ENCODE peak calls at places on chromosomes 11 and 22, in seven cellular contexts. One of them, this sample, is unnamed.
A peak's percentile ranks its signal among the peaks of the same experiment; 100 is the strongest.

GRCh38 chr11:71395774-71396173 is 52.4 kb downstream of the DHCR7 start:
- DNase-seq in B cell: no peak
- DNase-seq in left ventricle myocardium superior: no peak
- DNase-seq in endothelial cell: no peak
- DNase-seq in fibroblast of lung: no peak
- DNase-seq in epithelial cell of esophagus: no peak
- DNase-seq in fibroblast of gingiva: no peak
- DNase-seq in this sample: no peak

GRCh38 chr22:50002791-50003190 is 9.8 kb downstream of the IL17REL start:
- DNase-seq in left ventricle myocardium superior: no peak
- DNase-seq in fibroblast of lung: no peak
- DNase-seq in B cell: no peak
- DNase-seq in epithelial cell of esophagus: no peak
- DNase-seq in endothelial cell: no peak
- DNase-seq in fibroblast of gingiva: no peak
- DNase-seq in this sample: no peak

GRCh38 chr11:91093141-91093540 is 870.3 kb upstream of the CHORDC1 start:
- DNase-seq in endothelial cell: no peak
- DNase-seq in epithelial cell of esophagus: no peak
- DNase-seq in fibroblast of gingiva: no peak
- DNase-seq in B cell: no peak
- DNase-seq in left ventricle myocardium superior: no peak
- DNase-seq in fibroblast of lung: no peak
- DNase-seq in this sample: no peak

GRCh38 chr11:79047356-79047755 is 393.5 kb downstream of the TENM4 start:
- DNase-seq in epithelial cell of esophagus: no peak
- DNase-seq in fibroblast of gingiva: no peak
- DNase-seq in fibroblast of lung: no peak
- DNase-seq in endothelial cell: no peak
- DNase-seq in left ventricle myocardium superior: no peak
- DNase-seq in B cell: no peak
- DNase-seq in this sample: no peak

GRCh38 chr22:25700996-25701815 is 40.8 kb upstream of the MYO18B start:
- DNase-seq in left ventricle myocardium superior: peak; percentile 58
- DNase-seq in fibroblast of lung: peak; percentile 68
- DNase-seq in epithelial cell of esophagus: no peak
- DNase-seq in fibroblast of gingiva: peak; percentile 62
- DNase-seq in endothelial cell: no peak
- DNase-seq in B cell: no peak
- DNase-seq in this sample: no peak

GRCh38 chr11:15189646-15190365 is 75.1 kb downstream of the INSC start:
- DNase-seq in fibroblast of lung: peak; percentile 39
- DNase-seq in B cell: no peak
- DNase-seq in fibroblast of gingiva: peak; percentile 48
- DNase-seq in epithelial cell of esophagus: peak; percentile 29
- DNase-seq in endothelial cell: no peak
- DNase-seq in left ventricle myocardium superior: no peak
- DNase-seq in this sample: no peak

GRCh38 chr11:2987881-2988280 is 4.2 kb downstream of the NAP1L4 start:
- DNase-seq in fibroblast of lung: no peak
- DNase-seq in epithelial cell of esophagus: peak; percentile 31
- DNase-seq in left ventricle myocardium superior: no peak
- DNase-seq in fibroblast of gingiva: no peak
- DNase-seq in endothelial cell: no peak
- DNase-seq in B cell: no peak
- DNase-seq in this sample: no peak

GRCh38 chr11:96278039-96278897 is 64.7 kb downstream of the MAML2 start:
- DNase-seq in epithelial cell of esophagus: peak; percentile 79
- DNase-seq in endothelial cell: no peak
- DNase-seq in B cell: no peak
- DNase-seq in fibroblast of lung: peak; percentile 55
- DNase-seq in fibroblast of gingiva: peak; percentile 65
- DNase-seq in left ventricle myocardium superior: no peak
- DNase-seq in this sample: no peak

GRCh38 chr11:6900327-6900999 is 8.2 kb upstream of the OR2D2 start:
- DNase-seq in B cell: no peak
- DNase-seq in epithelial cell of esophagus: peak; percentile 21
- DNase-seq in fibroblast of gingiva: no peak
- DNase-seq in left ventricle myocardium superior: no peak
- DNase-seq in endothelial cell: no peak
- DNase-seq in fibroblast of lung: no peak
- DNase-seq in this sample: no peak

GRCh38 chr11:134578807-134579708 is 167.0 kb upstream of the B3GAT1 start:
- DNase-seq in B cell: no peak
- DNase-seq in left ventricle myocardium superior: no peak
- DNase-seq in fibroblast of lung: no peak
- DNase-seq in epithelial cell of esophagus: no peak
- DNase-seq in fibroblast of gingiva: no peak
- DNase-seq in endothelial cell: peak; percentile 34
- DNase-seq in this sample: no peak

GRCh38 chr11:67610302-67610868 is 3.6 kb downstream of the NDUFV1 start:
- DNase-seq in fibroblast of lung: no peak
- DNase-seq in epithelial cell of esophagus: no peak
- DNase-seq in B cell: no peak
- DNase-seq in endothelial cell: no peak
- DNase-seq in fibroblast of gingiva: no peak
- DNase-seq in left ventricle myocardium superior: no peak
- DNase-seq in this sample: no peak

GRCh38 chr11:2817431-2817830 is 68.1 kb downstream of the CDKN1C start:
- DNase-seq in endothelial cell: no peak
- DNase-seq in B cell: no peak
- DNase-seq in left ventricle myocardium superior: peak; percentile 2
- DNase-seq in fibroblast of lung: no peak
- DNase-seq in epithelial cell of esophagus: no peak
- DNase-seq in fibroblast of gingiva: no peak
- DNase-seq in this sample: no peak

GRCh38 chr11:64218628-64219353 is 7.2 kb downstream of the TRPT1 start:
- DNase-seq in epithelial cell of esophagus: no peak
- DNase-seq in B cell: no peak
- DNase-seq in fibroblast of lung: no peak
- DNase-seq in fibroblast of gingiva: no peak
- DNase-seq in left ventricle myocardium superior: no peak
- DNase-seq in endothelial cell: no peak
- DNase-seq in this sample: no peak

GRCh38 chr22:42803454-42803853 is 53.6 kb downstream of the ARFGAP3 start:
- DNase-seq in fibroblast of gingiva: no peak
- DNase-seq in fibroblast of lung: no peak
- DNase-seq in endothelial cell: no peak
- DNase-seq in epithelial cell of esophagus: no peak
- DNase-seq in left ventricle myocardium superior: peak; percentile 75
- DNase-seq in B cell: no peak
- DNase-seq in this sample: peak; percentile 16

GRCh38 chr22:49208768-49209252 is 618.9 kb downstream of the BRD1 start:
- DNase-seq in fibroblast of gingiva: no peak
- DNase-seq in left ventricle myocardium superior: no peak
- DNase-seq in epithelial cell of esophagus: no peak
- DNase-seq in endothelial cell: peak; percentile 40
- DNase-seq in fibroblast of lung: no peak
- DNase-seq in B cell: no peak
- DNase-seq in this sample: peak; percentile 46

GRCh38 chr11:35082322-35083180 is 56.4 kb upstream of the CD44 start:
- DNase-seq in fibroblast of gingiva: peak; percentile 63
- DNase-seq in fibroblast of lung: peak; percentile 60
- DNase-seq in endothelial cell: no peak
- DNase-seq in B cell: peak; percentile 89
- DNase-seq in left ventricle myocardium superior: peak; percentile 57
- DNase-seq in epithelial cell of esophagus: peak; percentile 74
- DNase-seq in this sample: peak; percentile 79

GRCh38 chr11:14075118-14075601 is 112.6 kb downstream of the SPON1 start:
- DNase-seq in left ventricle myocardium superior: no peak
- DNase-seq in epithelial cell of esophagus: peak; percentile 58
- DNase-seq in endothelial cell: no peak
- DNase-seq in B cell: no peak
- DNase-seq in fibroblast of gingiva: no peak
- DNase-seq in fibroblast of lung: no peak
- DNase-seq in this sample: no peak

GRCh38 chr11:119729581-119730346 is 764 bp upstream of the NECTIN1 start:
- DNase-seq in epithelial cell of esophagus: peak; percentile 62
- DNase-seq in B cell: peak; percentile 26
- DNase-seq in fibroblast of lung: peak; percentile 57
- DNase-seq in endothelial cell: no peak
- DNase-seq in left ventricle myocardium superior: peak; percentile 77
- DNase-seq in fibroblast of gingiva: peak; percentile 78
- DNase-seq in this sample: peak; percentile 56

GRCh38 chr11:12188548-12189317 is 78.3 kb downstream of the MICAL2 start:
- DNase-seq in left ventricle myocardium superior: no peak
- DNase-seq in fibroblast of lung: no peak
- DNase-seq in B cell: no peak
- DNase-seq in epithelial cell of esophagus: peak; percentile 43
- DNase-seq in endothelial cell: no peak
- DNase-seq in fibroblast of gingiva: no peak
- DNase-seq in this sample: no peak

GRCh38 chr11:111326824-111327223 is 28.5 kb downstream of the POU2AF3 start:
- DNase-seq in epithelial cell of esophagus: no peak
- DNase-seq in B cell: no peak
- DNase-seq in fibroblast of gingiva: no peak
- DNase-seq in left ventricle myocardium superior: no peak
- DNase-seq in endothelial cell: no peak
- DNase-seq in fibroblast of lung: no peak
- DNase-seq in this sample: no peak

GRCh38 chr11:29208117-29208516 is 808.7 kb downstream of the KCNA4 start:
- DNase-seq in endothelial cell: no peak
- DNase-seq in fibroblast of lung: no peak
- DNase-seq in left ventricle myocardium superior: no peak
- DNase-seq in epithelial cell of esophagus: no peak
- DNase-seq in B cell: no peak
- DNase-seq in fibroblast of gingiva: no peak
- DNase-seq in this sample: no peak

GRCh38 chr22:29689872-29690213 is 30.0 kb upstream of the CABP7 start:
- DNase-seq in endothelial cell: peak; percentile 77
- DNase-seq in B cell: peak; percentile 20
- DNase-seq in epithelial cell of esophagus: peak; percentile 58
- DNase-seq in fibroblast of gingiva: peak; percentile 28
- DNase-seq in left ventricle myocardium superior: peak; percentile 74
- DNase-seq in fibroblast of lung: peak; percentile 58
- DNase-seq in this sample: peak; percentile 85

GRCh38 chr22:28951969-28952521 is 68.7 kb downstream of the ZNRF3 start:
- DNase-seq in fibroblast of lung: peak; percentile 46
- DNase-seq in fibroblast of gingiva: peak; percentile 18
- DNase-seq in left ventricle myocardium superior: peak; percentile 36
- DNase-seq in B cell: no peak
- DNase-seq in epithelial cell of esophagus: no peak
- DNase-seq in endothelial cell: no peak
- DNase-seq in this sample: no peak

GRCh38 chr22:31119026-31119717 is 3.6 kb upstream of the INPP5J start:
- DNase-seq in B cell: no peak
- DNase-seq in fibroblast of lung: no peak
- DNase-seq in epithelial cell of esophagus: no peak
- DNase-seq in endothelial cell: no peak
- DNase-seq in fibroblast of gingiva: no peak
- DNase-seq in left ventricle myocardium superior: peak; percentile 69
- DNase-seq in this sample: no peak

GRCh38 chr11:77144196-77144853 is 16.3 kb downstream of the MYO7A start:
- DNase-seq in fibroblast of lung: no peak
- DNase-seq in epithelial cell of esophagus: no peak
- DNase-seq in fibroblast of gingiva: no peak
- DNase-seq in B cell: no peak
- DNase-seq in endothelial cell: no peak
- DNase-seq in left ventricle myocardium superior: no peak
- DNase-seq in this sample: no peak

GRCh38 chr11:128915148-128915519 is 24.0 kb downstream of the KCNJ5 start:
- DNase-seq in fibroblast of gingiva: no peak
- DNase-seq in B cell: no peak
- DNase-seq in fibroblast of lung: no peak
- DNase-seq in endothelial cell: no peak
- DNase-seq in epithelial cell of esophagus: no peak
- DNase-seq in left ventricle myocardium superior: no peak
- DNase-seq in this sample: no peak

GRCh38 chr11:71117311-71117710 is 135.1 kb downstream of the SHANK2 start:
- DNase-seq in B cell: no peak
- DNase-seq in epithelial cell of esophagus: peak; percentile 24
- DNase-seq in fibroblast of gingiva: no peak
- DNase-seq in endothelial cell: no peak
- DNase-seq in left ventricle myocardium superior: no peak
- DNase-seq in fibroblast of lung: no peak
- DNase-seq in this sample: no peak

This sample was measured in H9.